ENCODE peak calls at places on chromosomes 7 and 10, in eight cellular contexts. P, N, R, A, C, D, W and U are unnamed samples.

GRCh38 chr7:101542527-101543241 is 86.4 kb downstream of the MYL10 start:
- DNase-seq in P (peak), N (peak), R (peak), A (no peak), C (peak), D (peak), W (peak), U (no peak)

GRCh38 chr7:51430480-51431086 is 114.0 kb upstream of the COBL start:
- DNase-seq in P (peak), N (peak), R (peak), A (no peak), C (peak), D (peak), W (peak), U (no peak)

GRCh38 chr7:254337-255037 is 35.5 kb upstream of the FOXL3 start:
- DNase-seq in P (no peak), N (no peak), R (no peak), A (no peak), C (no peak), D (no peak), W (no peak), U (no peak)

GRCh38 chr7:101169838-101170531 is 4.6 kb upstream of the VGF start:
- DNase-seq in P (peak), N (peak), R (peak), A (peak), C (no peak), D (peak), W (peak), U (peak)

GRCh38 chr7:132518102-132518838 is 58.0 kb downstream of the PLXNA4 start:
- DNase-seq in P (peak), N (no peak), R (peak), A (no peak), C (no peak), D (no peak), W (no peak), U (peak)

GRCh38 chr7:121313793-121314676 is 14.8 kb upstream of the WNT16 start:
- DNase-seq in P (peak), N (no peak), R (peak), A (no peak), C (no peak), D (no peak), W (peak), U (no peak)

GRCh38 chr10:103895458-103896186 is 22.4 kb downstream of the STN1 start:
- DNase-seq in P (no peak), N (no peak), R (no peak), A (no peak), C (no peak), D (no peak), W (no peak), U (peak)

GRCh38 chr7:95502403-95502802 is 16.7 kb downstream of the ASB4 start:
- DNase-seq in P (no peak), N (no peak), R (no peak), A (no peak), C (no peak), D (no peak), W (no peak), U (no peak)

GRCh38 chr10:74635655-74636054 is 190.7 kb upstream of the KAT6B start:
- DNase-seq in P (no peak), N (no peak), R (no peak), A (no peak), C (no peak), D (no peak), W (no peak), U (no peak)

GRCh38 chr10:72126184-72126871 is 38.0 kb upstream of the SPOCK2 start:
- DNase-seq in P (peak), N (peak), R (peak), A (no peak), C (peak), D (no peak), W (no peak), U (peak)

GRCh38 chr10:132580157-132580556 is 42.6 kb downstream of the INPP5A start:
- DNase-seq in P (no peak), N (no peak), R (no peak), A (no peak), C (no peak), D (no peak), W (no peak), U (no peak)